ENCODE peak calls at places on chromosomes 12 and 14, in six cellular contexts. T is omental fat pad, N is cardiac fibroblast, D is LNCaP clone FGC, X is choroid plexus epithelial cell, Q is frontal cortex. C is an unnamed sample.
A peak's percentile ranks its signal among the peaks of the same experiment; 100 is the strongest.

GRCh38 chr14:93207468-93208308 is 632 bp downstream of the UBR7 start:
- DNase-seq in T (no peak), Q (peak; percentile 47), X (peak; percentile 65), N (peak; percentile 70), D (no peak), C (peak; percentile 38)

GRCh38 chr12:113837059-113837458 is 129.1 kb downstream of the RBM19 start:
- DNase-seq in X (peak; percentile 21), N (peak; percentile 56), T (no peak), Q (no peak), D (no peak), C (no peak)

GRCh38 chr14:82354126-82354525 is 820.5 kb upstream of the SEL1L start:
- DNase-seq in T (no peak), X (no peak), D (peak; percentile 52), Q (no peak), N (no peak), C (no peak)

GRCh38 chr14:103628221-103628683 is 759 bp upstream of the KLC1 start:
- DNase-seq in N (peak; percentile 75), D (no peak), Q (peak; percentile 55), X (peak; percentile 70), T (peak; percentile 50), C (peak; percentile 43)

GRCh38 chr12:90335561-90335960 is 619.4 kb downstream of the CCER1 start:
- DNase-seq in X (peak; percentile 9), D (no peak), N (peak; percentile 48), Q (no peak), T (no peak), C (peak; percentile 28)

GRCh38 chr12:115611477-115611876 is 666.0 kb downstream of the MED13L start:
- DNase-seq in N (no peak), Q (no peak), X (no peak), D (no peak), T (no peak), C (no peak)

GRCh38 chr14:81447018-81447770 is 47.1 kb upstream of the STON2 start:
- DNase-seq in X (no peak), T (no peak), D (no peak), N (no peak), Q (no peak), C (no peak)

GRCh38 chr14:73267474-73267873 is 30.2 kb downstream of the PAPLN start:
- DNase-seq in X (no peak), T (no peak), Q (no peak), N (no peak), D (no peak), C (no peak)

GRCh38 chr12:12604790-12605189 is 6.9 kb upstream of the CREBL2 start:
- DNase-seq in Q (no peak), N (no peak), T (no peak), X (no peak), D (no peak), C (no peak)

GRCh38 chr12:47328831-47329545 is 249.2 kb upstream of the AMIGO2 start:
- DNase-seq in N (peak; percentile 51), T (no peak), Q (no peak), X (peak; percentile 41), D (no peak), C (no peak)

GRCh38 chr12:122854554-122854953 is 19.3 kb downstream of the HIP1R start:
- DNase-seq in D (no peak), X (no peak), N (no peak), Q (peak; percentile 26), T (no peak), C (no peak)

GRCh38 chr14:60721331-60722162 is 2.6 kb downstream of the SIX4 start:
- DNase-seq in D (no peak), T (peak; percentile 42), N (peak; percentile 37), X (peak; percentile 55), Q (peak; percentile 27), C (peak; percentile 47)

GRCh38 chr14:58712357-58712756 is 74.6 kb downstream of the DACT1 start:
- DNase-seq in D (no peak), Q (no peak), X (peak; percentile 41), T (no peak), N (no peak), C (peak; percentile 44)

GRCh38 chr12:41919025-41919424 is 225.6 kb downstream of the GXYLT1 start:
- DNase-seq in N (no peak), X (no peak), D (no peak), Q (no peak), T (no peak), C (no peak)

GRCh38 chr14:41986083-41986645 is 379.5 kb downstream of the LRFN5 start:
- DNase-seq in Q (no peak), N (no peak), T (no peak), X (no peak), D (peak; percentile 11), C (no peak)

GRCh38 chr12:119011231-119011630 is 29.9 kb downstream of the SRRM4 start:
- DNase-seq in Q (no peak), D (no peak), T (no peak), N (no peak), X (no peak), C (no peak)

GRCh38 chr12:43740511-43741100 is 18.0 kb downstream of the PUS7L start:
- DNase-seq in Q (no peak), D (no peak), X (peak; percentile 23), N (peak; percentile 54), T (no peak), C (peak; percentile 11)

GRCh38 chr14:52380294-52380693 is 66.2 kb downstream of the PTGER2 start:
- DNase-seq in N (peak; percentile 15), T (no peak), D (no peak), X (peak; percentile 47), Q (no peak), C (peak; percentile 24)

GRCh38 chr12:6925543-6926279 is 2.0 kb upstream of the ATN1 start:
- DNase-seq in Q (peak; percentile 47), X (peak; percentile 63), T (no peak), N (peak; percentile 95), D (peak; percentile 96), C (no peak)

GRCh38 chr12:76020281-76020680 is 11.3 kb downstream of the PHLDA1 start:
- DNase-seq in T (no peak), X (peak; percentile 65), D (no peak), Q (no peak), N (peak; percentile 69), C (peak; percentile 69)

GRCh38 chr12:116498471-116498870 is 60.7 kb upstream of the MAP1LC3B2 start:
- DNase-seq in X (no peak), T (no peak), N (peak; percentile 42), Q (no peak), D (no peak), C (no peak)

GRCh38 chr12:12804011-12804410 is 9.1 kb upstream of the DDX47 start:
- DNase-seq in D (peak; percentile 61), Q (no peak), X (peak; percentile 51), T (no peak), N (no peak), C (no peak)

GRCh38 chr14:72352012-72352411 is 419.8 kb downstream of the RGS6 start:
- DNase-seq in Q (no peak), X (no peak), D (no peak), T (no peak), N (no peak), C (no peak)

GRCh38 chr14:97376310-97376709 is 579.1 kb downstream of the VRK1 start:
- DNase-seq in Q (no peak), X (no peak), T (no peak), N (no peak), D (no peak), C (no peak)

GRCh38 chr12:1922075-1922709 is 3.7 kb upstream of the CACNA2D4 start:
- DNase-seq in D (no peak), T (no peak), N (no peak), Q (no peak), X (no peak), C (no peak)

GRCh38 chr12:107558141-107558815 is 127.3 kb upstream of the PWP1 start:
- DNase-seq in N (no peak), Q (no peak), T (no peak), X (no peak), D (no peak), C (no peak)

GRCh38 chr12:119459481-119459880 is 125.0 kb downstream of the CCDC60 start:
- DNase-seq in D (no peak), X (no peak), T (no peak), Q (no peak), N (no peak), C (no peak)